ENCODE peak calls at places on chromosomes 1 and 21, in five cellular contexts. One of them, this sample, is unnamed.

GRCh38 chr1:18907021-18907913 is 4.9 kb upstream of the ALDH4A1 start:
- DNase-seq in AG10803: peak; percentile 53
- DNase-seq in fibroblast of lung: peak; percentile 74
- DNase-seq in small intestine: peak; percentile 61
- DNase-seq in heart left ventricle: peak; percentile 71
- DNase-seq in this sample: peak; percentile 80

GRCh38 chr1:201479331-201479730 is 10.3 kb upstream of the PHLDA3 start:
- DNase-seq in AG10803: no peak
- DNase-seq in fibroblast of lung: no peak
- DNase-seq in small intestine: no peak
- DNase-seq in heart left ventricle: peak; percentile 13
- DNase-seq in this sample: no peak

GRCh38 chr1:6805004-6805416 is 19.8 kb downstream of the CAMTA1 start:
- DNase-seq in AG10803: peak; percentile 33
- DNase-seq in fibroblast of lung: no peak
- DNase-seq in small intestine: no peak
- DNase-seq in heart left ventricle: no peak
- DNase-seq in this sample: peak; percentile 23

GRCh38 chr21:43325036-43325435 is 101.9 kb downstream of the SIK1 start:
- DNase-seq in AG10803: no peak
- DNase-seq in fibroblast of lung: no peak
- DNase-seq in small intestine: no peak
- DNase-seq in heart left ventricle: no peak
- DNase-seq in this sample: no peak

GRCh38 chr21:17542371-17542992 is 29.6 kb downstream of the CXADR start:
- DNase-seq in AG10803: no peak
- DNase-seq in fibroblast of lung: peak; percentile 62
- DNase-seq in small intestine: peak; percentile 41
- DNase-seq in heart left ventricle: no peak
- DNase-seq in this sample: peak; percentile 22

GRCh38 chr21:14075346-14076142 is 135.2 kb downstream of the LIPI start:
- DNase-seq in AG10803: no peak
- DNase-seq in fibroblast of lung: no peak
- DNase-seq in small intestine: no peak
- DNase-seq in heart left ventricle: no peak
- DNase-seq in this sample: no peak

GRCh38 chr21:24147674-24148073 is 1459.6 kb downstream of the MRPL39 start:
- DNase-seq in AG10803: no peak
- DNase-seq in fibroblast of lung: no peak
- DNase-seq in small intestine: no peak
- DNase-seq in heart left ventricle: no peak
- DNase-seq in this sample: no peak

GRCh38 chr1:108801101-108801500 is 54.6 kb downstream of the STXBP3 start:
- DNase-seq in AG10803: peak; percentile 19
- DNase-seq in fibroblast of lung: peak; percentile 46
- DNase-seq in small intestine: no peak
- DNase-seq in heart left ventricle: no peak
- DNase-seq in this sample: peak; percentile 43

GRCh38 chr1:38741341-38741740 is 118.2 kb downstream of the RRAGC start:
- DNase-seq in AG10803: peak; percentile 40
- DNase-seq in fibroblast of lung: no peak
- DNase-seq in small intestine: no peak
- DNase-seq in heart left ventricle: no peak
- DNase-seq in this sample: peak; percentile 57

GRCh38 chr1:47337350-47337749 is 3.8 kb downstream of the CMPK1 start:
- DNase-seq in AG10803: no peak
- DNase-seq in fibroblast of lung: no peak
- DNase-seq in small intestine: no peak
- DNase-seq in heart left ventricle: no peak
- DNase-seq in this sample: no peak

GRCh38 chr1:57831624-57832023 is 407.8 kb upstream of the DAB1 start:
- DNase-seq in AG10803: peak; percentile 15
- DNase-seq in fibroblast of lung: peak; percentile 39
- DNase-seq in small intestine: no peak
- DNase-seq in heart left ventricle: no peak
- DNase-seq in this sample: peak; percentile 51

GRCh38 chr1:40039245-40039756 is 1.2 kb upstream of the CAP1 start:
- DNase-seq in AG10803: peak; percentile 44
- DNase-seq in fibroblast of lung: no peak
- DNase-seq in small intestine: no peak
- DNase-seq in heart left ventricle: no peak
- DNase-seq in this sample: peak; percentile 65

GRCh38 chr1:24362982-24363614 is 43.9 kb downstream of the GRHL3 start:
- DNase-seq in AG10803: peak; percentile 85
- DNase-seq in fibroblast of lung: peak; percentile 95
- DNase-seq in small intestine: no peak
- DNase-seq in heart left ventricle: no peak
- DNase-seq in this sample: peak; percentile 88

GRCh38 chr21:46092026-46092764 is 5.7 kb upstream of the COL6A2 start:
- DNase-seq in AG10803: peak; percentile 99
- DNase-seq in fibroblast of lung: peak; percentile 99
- DNase-seq in small intestine: no peak
- DNase-seq in heart left ventricle: peak; percentile 77
- DNase-seq in this sample: peak; percentile 67

GRCh38 chr1:114033219-114033706 is 54.0 kb downstream of the OLFML3 start:
- DNase-seq in AG10803: no peak
- DNase-seq in fibroblast of lung: no peak
- DNase-seq in small intestine: no peak
- DNase-seq in heart left ventricle: no peak
- DNase-seq in this sample: peak; percentile 16

GRCh38 chr1:6545276-6545934 is 8.9 kb downstream of the NOL9 start:
- DNase-seq in AG10803: no peak
- DNase-seq in fibroblast of lung: no peak
- DNase-seq in small intestine: no peak
- DNase-seq in heart left ventricle: no peak
- DNase-seq in this sample: peak; percentile 27

GRCh38 chr1:110185181-110185580 is 24.9 kb upstream of the KCNC4 start:
- DNase-seq in AG10803: no peak
- DNase-seq in fibroblast of lung: no peak
- DNase-seq in small intestine: no peak
- DNase-seq in heart left ventricle: peak; percentile 70
- DNase-seq in this sample: no peak

GRCh38 chr1:201721131-201722049 is 107.6 kb upstream of the IPO9 start:
- DNase-seq in AG10803: peak; percentile 61
- DNase-seq in fibroblast of lung: peak; percentile 65
- DNase-seq in small intestine: no peak
- DNase-seq in heart left ventricle: no peak
- DNase-seq in this sample: peak; percentile 46

GRCh38 chr1:94654031-94654430 is 112.5 kb upstream of the F3 start:
- DNase-seq in AG10803: peak; percentile 43
- DNase-seq in fibroblast of lung: no peak
- DNase-seq in small intestine: peak; percentile 49
- DNase-seq in heart left ventricle: no peak
- DNase-seq in this sample: peak; percentile 54

GRCh38 chr1:111203681-111204210 is 3.3 kb upstream of the DENND2D start:
- DNase-seq in AG10803: peak; percentile 49
- DNase-seq in fibroblast of lung: peak; percentile 35
- DNase-seq in small intestine: peak; percentile 88
- DNase-seq in heart left ventricle: peak; percentile 82
- DNase-seq in this sample: peak; percentile 39

GRCh38 chr1:146032613-146033219 is 11.2 kb upstream of the HJV start:
- DNase-seq in AG10803: peak; percentile 61
- DNase-seq in fibroblast of lung: peak; percentile 58
- DNase-seq in small intestine: peak; percentile 65
- DNase-seq in heart left ventricle: no peak
- DNase-seq in this sample: peak; percentile 71

GRCh38 chr1:18928985-18929384 is 26.6 kb upstream of the ALDH4A1 start:
- DNase-seq in AG10803: no peak
- DNase-seq in fibroblast of lung: no peak
- DNase-seq in small intestine: no peak
- DNase-seq in heart left ventricle: no peak
- DNase-seq in this sample: no peak

GRCh38 chr21:19874521-19874920 is 1123.7 kb upstream of the NCAM2 start:
- DNase-seq in AG10803: no peak
- DNase-seq in fibroblast of lung: no peak
- DNase-seq in small intestine: no peak
- DNase-seq in heart left ventricle: no peak
- DNase-seq in this sample: no peak

GRCh38 chr1:64864018-64864945 is 102.1 kb downstream of the JAK1 start:
- DNase-seq in AG10803: no peak
- DNase-seq in fibroblast of lung: peak; percentile 3
- DNase-seq in small intestine: peak; percentile 77
- DNase-seq in heart left ventricle: peak; percentile 77
- DNase-seq in this sample: peak; percentile 37

GRCh38 chr1:197961933-197962332 is 44.8 kb downstream of the LHX9 start:
- DNase-seq in AG10803: no peak
- DNase-seq in fibroblast of lung: no peak
- DNase-seq in small intestine: no peak
- DNase-seq in heart left ventricle: no peak
- DNase-seq in this sample: no peak

GRCh38 chr1:56200446-56200845 is 378.9 kb downstream of the PLPP3 start:
- DNase-seq in AG10803: no peak
- DNase-seq in fibroblast of lung: no peak
- DNase-seq in small intestine: no peak
- DNase-seq in heart left ventricle: no peak
- DNase-seq in this sample: no peak

GRCh38 chr1:226893936-226894335 is 23.5 kb downstream of the PSEN2 start:
- DNase-seq in AG10803: no peak
- DNase-seq in fibroblast of lung: no peak
- DNase-seq in small intestine: no peak
- DNase-seq in heart left ventricle: no peak
- DNase-seq in this sample: no peak

GRCh38 chr1:225772323-225772768 is 5.3 kb upstream of the SRP9 start:
- DNase-seq in AG10803: peak; percentile 81
- DNase-seq in fibroblast of lung: peak; percentile 90
- DNase-seq in small intestine: peak; percentile 93
- DNase-seq in heart left ventricle: peak; percentile 84
- DNase-seq in this sample: peak; percentile 92

DNA sequence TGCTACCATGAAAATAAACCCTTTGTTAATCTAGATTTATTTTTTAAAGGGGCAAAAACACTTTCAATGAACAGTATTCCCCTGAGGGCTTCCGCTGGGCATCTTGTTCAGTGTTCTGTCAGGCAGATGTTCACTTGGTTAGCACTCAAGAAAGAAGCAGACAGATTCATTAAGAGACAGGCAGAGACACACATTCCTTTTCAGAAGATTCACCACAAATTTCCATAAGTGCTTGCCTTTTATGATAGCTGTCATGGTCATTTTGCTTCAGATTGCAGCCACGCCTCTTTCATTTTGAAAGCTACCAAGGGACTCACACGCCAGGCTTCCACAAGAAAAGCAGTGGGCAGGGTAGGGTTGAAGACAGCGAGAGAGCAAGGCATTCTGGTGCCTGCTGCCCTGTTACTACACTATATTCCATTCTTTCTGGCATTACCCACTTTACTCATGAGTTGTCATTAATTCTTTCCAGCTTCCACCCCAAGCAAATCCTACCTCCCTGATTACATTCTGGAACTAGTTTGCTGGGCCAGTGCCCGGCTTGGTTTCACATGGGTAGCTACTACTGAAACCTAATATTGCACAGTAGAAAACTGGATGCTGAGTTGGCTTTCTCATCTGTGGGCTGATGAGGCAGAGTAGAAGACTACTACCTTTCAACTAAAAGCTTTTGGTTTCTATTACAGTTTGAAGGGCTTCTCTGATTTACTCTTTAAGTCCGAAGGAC is 91.1 kb upstream of the COL24A1 start:
- DNase-seq in AG10803: peak; percentile 75
- DNase-seq in fibroblast of lung: no peak
- DNase-seq in small intestine: no peak
- DNase-seq in heart left ventricle: no peak
- DNase-seq in this sample: no peak
- H3K4me3 ChIP-seq in AG10803: peak overlapping the region; percentile 34
- H3K4me3 ChIP-seq in fibroblast of lung: no peak overlapping the region
- H3K4me3 ChIP-seq in small intestine: no peak overlapping the region
- H3K4me3 ChIP-seq in heart left ventricle: no peak overlapping the region
- H3K4me3 ChIP-seq in this sample: no peak overlapping the region

GRCh38 chr1:41650176-41650519 is 165.7 kb upstream of the EDN2 start:
- DNase-seq in AG10803: peak; percentile 61
- DNase-seq in fibroblast of lung: no peak
- DNase-seq in small intestine: no peak
- DNase-seq in heart left ventricle: peak; percentile 59
- DNase-seq in this sample: no peak
- H3K4me3 ChIP-seq in AG10803: no peak overlapping the region
- H3K4me3 ChIP-seq in fibroblast of lung: no peak overlapping the region
- H3K4me3 ChIP-seq in small intestine: no peak overlapping the region
- H3K4me3 ChIP-seq in heart left ventricle: no peak overlapping the region
- H3K4me3 ChIP-seq in this sample: no peak overlapping the region

DNA sequence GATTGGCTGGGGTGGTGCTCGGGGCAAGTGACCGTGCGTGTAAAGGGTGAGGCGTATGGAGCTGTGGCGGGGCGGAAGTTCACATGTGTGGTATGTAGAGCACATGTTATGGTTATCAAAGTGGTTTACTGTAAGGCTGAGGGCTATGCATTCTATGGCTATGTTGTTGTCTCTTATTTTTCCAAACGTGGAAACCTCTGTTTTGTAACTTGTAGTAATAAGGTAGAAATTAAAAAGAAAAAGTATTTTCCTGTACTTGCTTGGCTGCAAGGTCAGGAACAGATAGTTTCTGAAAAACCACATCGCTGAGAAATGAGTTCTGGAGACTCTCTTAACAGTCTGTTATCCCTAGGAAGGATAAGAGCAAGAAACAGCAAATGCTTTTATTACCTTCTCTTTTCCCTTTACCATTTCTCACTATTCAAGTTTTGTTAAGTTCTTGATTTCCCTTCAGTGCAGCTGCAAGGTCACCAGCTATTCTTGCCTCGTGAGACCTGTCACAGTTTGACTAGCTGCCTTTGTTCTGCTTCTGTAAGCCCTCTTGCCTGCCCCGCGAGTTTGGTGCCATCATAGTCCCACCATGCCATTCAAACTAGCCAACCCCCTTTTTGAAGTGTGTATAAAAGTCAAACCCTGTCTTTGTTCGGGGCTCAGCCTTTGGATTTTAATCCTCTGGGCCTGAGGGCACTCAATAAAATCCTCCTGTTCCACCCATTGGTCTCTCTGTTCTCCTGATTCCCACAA is 9.5 kb downstream of the RNU1-2 start:
- DNase-seq in AG10803: peak; percentile 91
- DNase-seq in fibroblast of lung: peak; percentile 96
- DNase-seq in small intestine: no peak
- DNase-seq in heart left ventricle: no peak
- DNase-seq in this sample: peak; percentile 93
- H3K4me3 ChIP-seq in AG10803: peak overlapping the region; percentile 62
- H3K4me3 ChIP-seq in fibroblast of lung: peak overlapping the region; percentile 69
- H3K4me3 ChIP-seq in small intestine: no peak overlapping the region
- H3K4me3 ChIP-seq in heart left ventricle: peak overlapping the region; percentile 53
- H3K4me3 ChIP-seq in this sample: peak overlapping the region; percentile 60

GRCh38 chr1:53684741-53685140 is 54.2 kb downstream of the GLIS1 start:
- DNase-seq in AG10803: no peak
- DNase-seq in fibroblast of lung: no peak
- DNase-seq in small intestine: no peak
- DNase-seq in heart left ventricle: no peak
- DNase-seq in this sample: no peak

GRCh38 chr1:53683986-53684740 is 54.8 kb downstream of the GLIS1 start:
- DNase-seq in AG10803: no peak
- DNase-seq in fibroblast of lung: no peak
- DNase-seq in small intestine: no peak
- DNase-seq in heart left ventricle: no peak
- DNase-seq in this sample: no peak

GRCh38 chr1:53682369-53682685 is 56.6 kb downstream of the GLIS1 start:
- DNase-seq in AG10803: no peak
- DNase-seq in fibroblast of lung: no peak
- DNase-seq in small intestine: no peak
- DNase-seq in heart left ventricle: no peak
- DNase-seq in this sample: no peak

GRCh38 chr1:53681647-53682368 is 57.2 kb downstream of the GLIS1 start:
- DNase-seq in AG10803: no peak
- DNase-seq in fibroblast of lung: peak; percentile 26
- DNase-seq in small intestine: peak; percentile 58
- DNase-seq in heart left ventricle: no peak
- DNase-seq in this sample: peak; percentile 36

GRCh38 chr1:53682881-53683280 is 56.1 kb downstream of the GLIS1 start:
- DNase-seq in AG10803: no peak
- DNase-seq in fibroblast of lung: no peak
- DNase-seq in small intestine: no peak
- DNase-seq in heart left ventricle: no peak
- DNase-seq in this sample: no peak
- H3K4me3 ChIP-seq in AG10803: no peak overlapping the region
- H3K4me3 ChIP-seq in fibroblast of lung: no peak overlapping the region
- H3K4me3 ChIP-seq in small intestine: no peak overlapping the region
- H3K4me3 ChIP-seq in heart left ventricle: no peak overlapping the region
- H3K4me3 ChIP-seq in this sample: no peak overlapping the region